ENCODE peak calls at places on chromosomes 3 and 15, in six cellular contexts. X is psoas muscle, R is IMR-90, O is left ventricle myocardium inferior, G is mammary epithelial cell, N is PC-3. L is an unnamed sample.

GRCh38 chr3:128804817-128805166 is 74.6 kb upstream of the ACAD9 start:
- DNase-seq in G (no peak), R (no peak), O (no peak), X (no peak), N (no peak), L (no peak)

GRCh38 chr3:146449076-146449475 is 20.3 kb downstream of the PLSCR2 start:
- DNase-seq in R (no peak), X (no peak), N (no peak), G (no peak), O (no peak), L (no peak)

GRCh38 chr3:170441412-170441811 is 22.7 kb downstream of the CLDN11 start:
- DNase-seq in R (no peak), N (no peak), X (no peak), G (no peak), O (no peak), L (no peak)

GRCh38 chr3:10557783-10558373 is 52.5 kb upstream of the ATP2B2 start:
- DNase-seq in R (peak; percentile 37), X (no peak), N (peak; percentile 56), G (peak; percentile 67), O (no peak), L (peak; percentile 50)

GRCh38 chr15:80929689-80930088 is 59.9 kb downstream of the MESD start:
- DNase-seq in N (no peak), X (no peak), G (peak; percentile 12), R (peak; percentile 58), O (no peak), L (no peak)

GRCh38 chr3:10956991-10957390 is 35.6 kb upstream of the SLC6A1 start:
- DNase-seq in R (no peak), O (peak; percentile 51), X (peak; percentile 49), G (no peak), N (no peak), L (no peak)

GRCh38 chr3:146446026-146446425 is 23.3 kb downstream of the PLSCR2 start:
- DNase-seq in G (peak; percentile 31), X (no peak), R (no peak), N (no peak), O (no peak), L (no peak)

GRCh38 chr3:148227534-148227933 is 470.2 kb upstream of the AGTR1 start:
- DNase-seq in N (no peak), X (no peak), G (peak; percentile 33), R (peak; percentile 39), O (no peak), L (no peak)

GRCh38 chr3:50523170-50523865 is 19.9 kb upstream of the CACNA2D2 start:
- DNase-seq in O (no peak), X (no peak), N (no peak), R (no peak), G (no peak), L (no peak)

GRCh38 chr15:87672309-87672897 is 584.1 kb downstream of the NTRK3 start:
- DNase-seq in R (peak; percentile 41), O (peak; percentile 16), N (peak; percentile 38), G (peak; percentile 29), X (no peak), L (no peak)

GRCh38 chr3:194281766-194282165 is 69.4 kb downstream of the CPN2 start:
- DNase-seq in N (no peak), X (peak; percentile 0), G (no peak), O (no peak), R (no peak), L (peak; percentile 18)

GRCh38 chr3:159711560-159712333 is 276.9 kb upstream of the IL12A start:
- DNase-seq in N (peak; percentile 90), R (peak; percentile 91), G (peak; percentile 65), X (peak; percentile 17), O (peak; percentile 22), L (no peak)

GRCh38 chr15:79849789-79850188 is 47.0 kb downstream of the MTHFS start:
- DNase-seq in R (peak; percentile 52), O (no peak), N (peak; percentile 41), X (no peak), G (no peak), L (no peak)

GRCh38 chr15:57580428-57580827 is 11.3 kb upstream of the MYZAP start:
- DNase-seq in X (no peak), G (no peak), R (no peak), N (no peak), O (no peak), L (no peak)

GRCh38 chr15:78927077-78927790 is 17.6 kb downstream of the CTSH start:
- DNase-seq in N (no peak), O (no peak), G (no peak), X (no peak), R (no peak), L (no peak)

GRCh38 chr15:68337826-68338225 is 60.3 kb downstream of the FEM1B start:
- DNase-seq in R (no peak), O (no peak), N (peak; percentile 19), G (peak; percentile 17), X (no peak), L (no peak)

GRCh38 chr3:49536875-49537533 is 17.3 kb upstream of the BSN start:
- DNase-seq in R (no peak), G (no peak), N (no peak), X (no peak), O (no peak), L (no peak)

GRCh38 chr3:71064976-71065763 is 518.4 kb downstream of the FOXP1 start:
- DNase-seq in X (peak; percentile 50), R (peak; percentile 41), O (peak; percentile 60), N (peak; percentile 48), G (peak; percentile 48), L (peak; percentile 73)

GRCh38 chr15:99956022-99956775 is 223.0 kb upstream of the LYSMD4 start:
- DNase-seq in R (no peak), G (no peak), X (no peak), N (no peak), O (no peak), L (peak; percentile 26)

GRCh38 chr3:13543251-13543650 is 5.7 kb upstream of the FBLN2 start:
- DNase-seq in X (peak; percentile 84), G (no peak), O (peak; percentile 81), R (peak; percentile 87), N (peak; percentile 43), L (peak; percentile 94)

GRCh38 chr3:169772530-169772950 is 656 bp upstream of the MYNN start:
- DNase-seq in G (peak; percentile 81), N (peak; percentile 80), R (peak; percentile 81), X (peak; percentile 69), O (peak; percentile 72), L (peak; percentile 81)

GRCh38 chr3:60440869-60441268 is 810.4 kb downstream of the FHIT start:
- DNase-seq in N (no peak), O (no peak), X (no peak), G (no peak), R (no peak), L (no peak)

GRCh38 chr15:48121849-48122248 is 1.1 kb downstream of the SLC24A5 start:
- DNase-seq in N (no peak), R (no peak), O (no peak), G (no peak), X (no peak), L (no peak)

GRCh38 chr3:26198609-26199008 is 408.7 kb downstream of the OXSM start:
- DNase-seq in O (no peak), N (no peak), R (no peak), X (no peak), G (no peak), L (no peak)

GRCh38 chr15:81279621-81280051 is 44.3 kb downstream of the STARD5 start:
- DNase-seq in R (no peak), X (no peak), O (no peak), G (no peak), N (peak; percentile 66), L (no peak)

GRCh38 chr3:108602249-108602934 is 12.9 kb downstream of the DZIP3 start:
- DNase-seq in O (no peak), G (no peak), N (no peak), X (no peak), R (no peak), L (no peak)

DNA sequence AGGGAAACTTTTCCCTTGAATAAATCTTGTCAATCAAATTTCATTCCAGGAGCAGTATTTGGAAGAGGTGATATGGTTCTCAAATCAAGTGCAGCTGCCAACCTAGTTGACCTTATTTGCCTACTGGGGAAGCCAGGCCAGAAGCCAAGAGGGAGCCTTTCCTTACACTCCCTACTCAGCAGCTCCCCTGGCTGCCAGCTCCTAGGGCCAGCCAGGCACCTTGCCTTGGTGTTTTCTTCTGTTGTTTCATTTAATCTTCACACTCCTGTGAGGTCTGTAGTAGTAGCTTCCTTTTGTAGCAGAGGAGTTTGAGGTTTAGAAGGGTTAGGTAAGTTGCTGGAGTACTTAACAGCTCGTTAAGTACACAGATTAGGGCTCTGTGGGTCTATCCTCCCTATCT is 22.6 kb downstream of the MKRN2OS start:
- DNase-seq in X (peak; percentile 24), G (no peak), R (no peak), O (peak; percentile 46), N (no peak), L (no peak)
- TF ChIP-seq CTCF in X (peak; percentile 50), G (no peak), R (no peak), O (peak; percentile 60), N (no peak), L (peak; percentile 45)

GRCh38 chr15:74856537-74856936 is 13.6 kb upstream of the ULK3 start:
- DNase-seq in G (no peak), R (no peak), N (no peak), O (no peak), X (no peak), L (no peak)
- H3K4me3 ChIP-seq in G (no peak overlapping the region), R (no peak overlapping the region), N (no peak overlapping the region), O (no peak overlapping the region), X (no peak overlapping the region), L (no peak overlapping the region)

GRCh38 chr15:35166730-35167359 is 81.8 kb upstream of the NANOGP8 start:
- DNase-seq in G (no peak), O (no peak), R (peak; percentile 47), N (no peak), X (no peak), L (no peak)
- H3K4me1 ChIP-seq in G (no peaks in the 10 kb centered on the region), O (no peaks in the 10 kb centered on the region), R (peaks cover 7% of the 10 kb centered on the region), N (peaks cover 12% of the 10 kb centered on the region), X (no peaks in the 10 kb centered on the region), L (no peaks in the 10 kb centered on the region)

GRCh38 chr15:90232941-90233700 is 620 bp downstream of the CIB1 start:
- DNase-seq in G (peak; percentile 60), X (peak; percentile 66), R (peak; percentile 26), O (peak; percentile 61), N (peak; percentile 60), L (peak; percentile 75)
- TF ChIP-seq CTCF in G (peak; percentile 67), X (peak; percentile 45), R (peak; percentile 40), O (peak; percentile 62), N (peak; percentile 45), L (peak; percentile 62)

DNA sequence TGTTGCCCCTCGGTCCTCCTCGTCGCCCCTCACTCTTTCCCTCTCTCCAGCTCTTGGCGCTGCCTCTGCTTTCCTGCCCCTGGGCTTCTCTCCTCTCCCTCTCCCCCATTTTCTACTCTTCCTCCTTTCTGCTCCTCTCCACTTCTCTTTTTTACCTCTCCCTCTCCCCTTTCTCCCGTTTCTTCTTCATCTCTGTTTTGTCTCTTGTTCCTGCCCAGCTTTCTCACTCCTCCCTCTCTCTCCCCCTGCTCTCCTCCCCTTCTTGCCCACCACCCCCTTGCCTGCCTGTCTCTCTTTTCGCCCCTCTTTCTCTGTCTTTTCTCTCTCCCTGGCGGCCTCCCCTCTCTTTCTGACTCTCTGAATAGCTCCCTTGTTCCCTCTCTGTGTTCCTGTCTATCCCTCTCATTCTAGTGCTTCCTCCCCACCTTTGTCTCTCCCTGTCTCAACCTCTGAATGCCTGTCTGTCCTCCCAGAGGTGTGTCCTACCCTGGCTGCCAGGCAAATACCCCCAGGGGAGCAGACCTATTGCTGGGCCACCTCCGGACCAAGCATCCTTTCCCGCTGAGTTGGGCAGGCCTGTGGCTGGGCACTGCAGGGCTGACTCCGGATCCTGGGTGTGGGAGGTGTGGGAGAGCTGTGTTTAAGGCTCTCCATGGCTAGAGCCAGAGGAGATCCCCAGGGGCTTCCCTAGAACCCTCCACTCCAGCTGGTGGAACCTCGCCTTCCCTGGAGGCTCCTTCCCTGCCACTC is 41.0 kb downstream of the EPHB3 start:
- DNase-seq in N (peak; percentile 11), X (no peak), R (no peak), O (no peak), G (peak; percentile 60), L (no peak)
- H3K4me3 ChIP-seq in N (no peak overlapping the region), X (peak overlapping the region; percentile 30), R (no peak overlapping the region), O (peak overlapping the region; percentile 43), G (peak overlapping the region; percentile 25), L (no peak overlapping the region)

L was measured in right atrium auricular region.